ENCODE peak calls at places on chromosomes 16 and 17, in six cellular contexts. One of them, this sample, is unnamed.

GRCh38 chr17:79024901-79025737 is 1.1 kb downstream of the C1QTNF1 start:
- DNase-seq in PC-3: peak; percentile 54
- DNase-seq in PC-9: no peak
- DNase-seq in GM23248: peak; percentile 50
- DNase-seq in endothelial cell of umbilical vein: no peak
- DNase-seq in mesendoderm: no peak
- DNase-seq in this sample: no peak

GRCh38 chr17:64096037-64096436 is 33.9 kb downstream of the ERN1 start:
- DNase-seq in PC-3: no peak
- DNase-seq in PC-9: no peak
- DNase-seq in GM23248: no peak
- DNase-seq in endothelial cell of umbilical vein: no peak
- DNase-seq in mesendoderm: no peak
- DNase-seq in this sample: no peak

GRCh38 chr17:1473841-1474240 is 17.8 kb upstream of the CRK start:
- DNase-seq in PC-3: no peak
- DNase-seq in PC-9: no peak
- DNase-seq in GM23248: no peak
- DNase-seq in endothelial cell of umbilical vein: no peak
- DNase-seq in mesendoderm: no peak
- DNase-seq in this sample: no peak

GRCh38 chr16:48960830-48961229 is 320.8 kb downstream of the CBLN1 start:
- DNase-seq in PC-3: peak; percentile 36
- DNase-seq in PC-9: no peak
- DNase-seq in GM23248: no peak
- DNase-seq in endothelial cell of umbilical vein: no peak
- DNase-seq in mesendoderm: no peak
- DNase-seq in this sample: no peak

GRCh38 chr17:8384801-8385335 is 1.9 kb upstream of the RPL26 start:
- DNase-seq in PC-3: peak; percentile 73
- DNase-seq in PC-9: peak; percentile 78
- DNase-seq in GM23248: peak; percentile 91
- DNase-seq in endothelial cell of umbilical vein: peak; percentile 44
- DNase-seq in mesendoderm: peak; percentile 100
- DNase-seq in this sample: peak; percentile 54

GRCh38 chr17:55588446-55588845 is 77.2 kb upstream of the SMIM36 start:
- DNase-seq in PC-3: peak; percentile 19
- DNase-seq in PC-9: no peak
- DNase-seq in GM23248: peak; percentile 21
- DNase-seq in endothelial cell of umbilical vein: peak; percentile 26
- DNase-seq in mesendoderm: no peak
- DNase-seq in this sample: no peak

GRCh38 chr16:86363057-86363490 is 147.3 kb upstream of the FOXF1 start:
- DNase-seq in PC-3: peak; percentile 43
- DNase-seq in PC-9: no peak
- DNase-seq in GM23248: peak; percentile 92
- DNase-seq in endothelial cell of umbilical vein: no peak
- DNase-seq in mesendoderm: peak; percentile 62
- DNase-seq in this sample: no peak

GRCh38 chr17:67280279-67280678 is 35.3 kb upstream of the HELZ start:
- DNase-seq in PC-3: no peak
- DNase-seq in PC-9: no peak
- DNase-seq in GM23248: no peak
- DNase-seq in endothelial cell of umbilical vein: no peak
- DNase-seq in mesendoderm: no peak
- DNase-seq in this sample: no peak

GRCh38 chr17:81044428-81044763 is 9.4 kb downstream of the BAIAP2 start:
- DNase-seq in PC-3: no peak
- DNase-seq in PC-9: no peak
- DNase-seq in GM23248: no peak
- DNase-seq in endothelial cell of umbilical vein: no peak
- DNase-seq in mesendoderm: no peak
- DNase-seq in this sample: no peak

GRCh38 chr16:20901441-20902112 is 1.0 kb downstream of the LYRM1 start:
- DNase-seq in PC-3: peak; percentile 88
- DNase-seq in PC-9: peak; percentile 87
- DNase-seq in GM23248: peak; percentile 77
- DNase-seq in endothelial cell of umbilical vein: peak; percentile 72
- DNase-seq in mesendoderm: peak; percentile 80
- DNase-seq in this sample: no peak

GRCh38 chr17:19020016-19020415 is 15.5 kb upstream of the FAM83G start:
- DNase-seq in PC-3: no peak
- DNase-seq in PC-9: no peak
- DNase-seq in GM23248: no peak
- DNase-seq in endothelial cell of umbilical vein: no peak
- DNase-seq in mesendoderm: no peak
- DNase-seq in this sample: no peak

GRCh38 chr16:30748634-30749445 is 615 bp downstream of the PHKG2 start:
- DNase-seq in PC-3: peak; percentile 33
- DNase-seq in PC-9: peak; percentile 55
- DNase-seq in GM23248: peak; percentile 74
- DNase-seq in endothelial cell of umbilical vein: peak; percentile 21
- DNase-seq in mesendoderm: peak; percentile 73
- DNase-seq in this sample: no peak

GRCh38 chr16:1538804-1539520 is 5.5 kb downstream of the TMEM204 start:
- DNase-seq in PC-3: no peak
- DNase-seq in PC-9: no peak
- DNase-seq in GM23248: no peak
- DNase-seq in endothelial cell of umbilical vein: no peak
- DNase-seq in mesendoderm: peak; percentile 42
- DNase-seq in this sample: no peak

GRCh38 chr17:2354311-2354710 is 17.0 kb downstream of the SGSM2 start:
- DNase-seq in PC-3: no peak
- DNase-seq in PC-9: no peak
- DNase-seq in GM23248: no peak
- DNase-seq in endothelial cell of umbilical vein: no peak
- DNase-seq in mesendoderm: no peak
- DNase-seq in this sample: no peak

GRCh38 chr17:21524211-21524591 is 148.0 kb downstream of the KCNJ12 start:
- DNase-seq in PC-3: no peak
- DNase-seq in PC-9: no peak
- DNase-seq in GM23248: no peak
- DNase-seq in endothelial cell of umbilical vein: no peak
- DNase-seq in mesendoderm: no peak
- DNase-seq in this sample: no peak

GRCh38 chr16:6160303-6160702 is 1062.7 kb upstream of the EEF2KMT start:
- DNase-seq in PC-3: no peak
- DNase-seq in PC-9: no peak
- DNase-seq in GM23248: no peak
- DNase-seq in endothelial cell of umbilical vein: no peak
- DNase-seq in mesendoderm: no peak
- DNase-seq in this sample: no peak

GRCh38 chr17:65588194-65588808 is 26.9 kb upstream of the AXIN2 start:
- DNase-seq in PC-3: peak; percentile 49
- DNase-seq in PC-9: peak; percentile 57
- DNase-seq in GM23248: no peak
- DNase-seq in endothelial cell of umbilical vein: no peak
- DNase-seq in mesendoderm: peak; percentile 72
- DNase-seq in this sample: peak; percentile 68

GRCh38 chr17:15463363-15463762 is 4.1 kb downstream of the CDRT4 start:
- DNase-seq in PC-3: peak; percentile 75
- DNase-seq in PC-9: peak; percentile 33
- DNase-seq in GM23248: peak; percentile 78
- DNase-seq in endothelial cell of umbilical vein: peak; percentile 54
- DNase-seq in mesendoderm: peak; percentile 66
- DNase-seq in this sample: no peak

GRCh38 chr16:2054543-2055245 is 6.9 kb downstream of the TSC2 start:
- DNase-seq in PC-3: no peak
- DNase-seq in PC-9: no peak
- DNase-seq in GM23248: no peak
- DNase-seq in endothelial cell of umbilical vein: no peak
- DNase-seq in mesendoderm: no peak
- DNase-seq in this sample: no peak

GRCh38 chr16:31876955-31877828 is 3.6 kb downstream of the ZNF267 start:
- DNase-seq in PC-3: peak; percentile 80
- DNase-seq in PC-9: no peak
- DNase-seq in GM23248: peak; percentile 92
- DNase-seq in endothelial cell of umbilical vein: peak; percentile 83
- DNase-seq in mesendoderm: no peak
- DNase-seq in this sample: no peak

GRCh38 chr17:16428098-16428882 is 12.9 kb downstream of the TRPV2 start:
- DNase-seq in PC-3: peak; percentile 57
- DNase-seq in PC-9: no peak
- DNase-seq in GM23248: peak; percentile 76
- DNase-seq in endothelial cell of umbilical vein: peak; percentile 29
- DNase-seq in mesendoderm: peak; percentile 70
- DNase-seq in this sample: no peak

GRCh38 chr16:55116165-55116894 is 185.7 kb downstream of the IRX5 start:
- DNase-seq in PC-3: no peak
- DNase-seq in PC-9: no peak
- DNase-seq in GM23248: peak; percentile 94
- DNase-seq in endothelial cell of umbilical vein: no peak
- DNase-seq in mesendoderm: no peak
- DNase-seq in this sample: no peak

GRCh38 chr17:80281516-80281915 is 20.9 kb downstream of the RNF213 start:
- DNase-seq in PC-3: no peak
- DNase-seq in PC-9: no peak
- DNase-seq in GM23248: no peak
- DNase-seq in endothelial cell of umbilical vein: no peak
- DNase-seq in mesendoderm: no peak
- DNase-seq in this sample: no peak

GRCh38 chr16:5069854-5070253 is 1.8 kb upstream of the ALG1 start:
- DNase-seq in PC-3: no peak
- DNase-seq in PC-9: no peak
- DNase-seq in GM23248: no peak
- DNase-seq in endothelial cell of umbilical vein: no peak
- DNase-seq in mesendoderm: no peak
- DNase-seq in this sample: no peak
- H3K4me2 ChIP-seq in PC-3: no peak overlapping the region
- H3K4me2 ChIP-seq in PC-9: no peak overlapping the region
- H3K4me2 ChIP-seq in GM23248: no peak overlapping the region
- H3K4me2 ChIP-seq in endothelial cell of umbilical vein: no peak overlapping the region
- H3K4me2 ChIP-seq in mesendoderm: no peak overlapping the region
- H3K4me2 ChIP-seq in this sample: no peak overlapping the region

GRCh38 chr17:10072556-10072955 is 125.8 kb downstream of the GAS7 start:
- DNase-seq in PC-3: no peak
- DNase-seq in PC-9: no peak
- DNase-seq in GM23248: no peak
- DNase-seq in endothelial cell of umbilical vein: no peak
- DNase-seq in mesendoderm: no peak
- DNase-seq in this sample: no peak

GRCh38 chr17:10072086-10072485 is 126.3 kb downstream of the GAS7 start:
- DNase-seq in PC-3: no peak
- DNase-seq in PC-9: no peak
- DNase-seq in GM23248: no peak
- DNase-seq in endothelial cell of umbilical vein: no peak
- DNase-seq in mesendoderm: no peak
- DNase-seq in this sample: no peak

GRCh38 chr17:10070690-10071089 is 127.7 kb downstream of the GAS7 start:
- DNase-seq in PC-3: no peak
- DNase-seq in PC-9: no peak
- DNase-seq in GM23248: no peak
- DNase-seq in endothelial cell of umbilical vein: no peak
- DNase-seq in mesendoderm: no peak
- DNase-seq in this sample: no peak

GRCh38 chr17:10069301-10069700 is 129.1 kb downstream of the GAS7 start:
- DNase-seq in PC-3: no peak
- DNase-seq in PC-9: no peak
- DNase-seq in GM23248: peak; percentile 24
- DNase-seq in endothelial cell of umbilical vein: no peak
- DNase-seq in mesendoderm: no peak
- DNase-seq in this sample: no peak

GRCh38 chr17:10071141-10071540 is 127.3 kb downstream of the GAS7 start:
- DNase-seq in PC-3: no peak
- DNase-seq in PC-9: no peak
- DNase-seq in GM23248: peak; percentile 77
- DNase-seq in endothelial cell of umbilical vein: no peak
- DNase-seq in mesendoderm: no peak
- DNase-seq in this sample: no peak
- H3K4me2 ChIP-seq in PC-3: no peak overlapping the region
- H3K4me2 ChIP-seq in PC-9: no peak overlapping the region
- H3K4me2 ChIP-seq in GM23248: no peak overlapping the region
- H3K4me2 ChIP-seq in endothelial cell of umbilical vein: no peak overlapping the region
- H3K4me2 ChIP-seq in mesendoderm: no peak overlapping the region
- H3K4me2 ChIP-seq in this sample: no peak overlapping the region

DNA sequence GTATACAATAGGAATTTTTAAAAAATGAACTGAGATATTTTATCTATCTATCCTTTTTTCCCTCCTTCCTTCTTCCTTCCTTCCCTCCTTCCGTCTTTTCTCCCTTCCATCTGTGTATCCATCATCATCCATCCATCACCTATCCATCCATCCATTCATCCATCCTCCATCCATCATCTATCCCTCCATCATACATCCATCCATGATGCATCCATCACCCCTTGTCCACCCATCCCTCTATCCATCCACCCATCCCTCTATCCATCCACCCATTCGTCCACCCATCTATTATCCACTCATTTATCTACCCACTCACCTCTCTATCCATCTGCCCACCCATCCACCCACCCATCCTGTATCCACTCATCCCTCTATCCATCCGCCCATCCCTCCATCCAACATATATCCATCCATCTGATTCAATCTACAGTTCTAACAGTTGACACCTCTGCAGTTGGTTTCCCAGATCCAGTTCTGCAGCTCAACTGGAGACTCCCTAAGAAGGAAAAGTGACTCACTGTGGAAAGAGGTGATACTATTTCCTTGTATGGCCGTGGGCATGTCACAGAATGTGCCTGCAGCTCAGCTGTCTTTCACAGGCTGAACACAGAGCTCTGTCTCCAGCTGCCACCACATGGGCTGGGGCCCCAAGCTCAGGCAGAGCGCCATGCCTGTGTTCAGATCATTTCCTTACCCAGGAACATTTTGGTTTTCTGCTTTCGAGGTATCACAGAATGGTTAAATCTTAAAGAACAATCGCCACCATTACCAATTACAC is 130.8 kb downstream of the XYLT1 start:
- DNase-seq in PC-3: no peak
- DNase-seq in PC-9: no peak
- DNase-seq in GM23248: peak; percentile 69
- DNase-seq in endothelial cell of umbilical vein: no peak
- DNase-seq in mesendoderm: peak; percentile 59
- DNase-seq in this sample: no peak
- H3K4me2 ChIP-seq in PC-3: no peak overlapping the region
- H3K4me2 ChIP-seq in PC-9: no peak overlapping the region
- H3K4me2 ChIP-seq in GM23248: peak overlapping the region; percentile 18
- H3K4me2 ChIP-seq in endothelial cell of umbilical vein: no peak overlapping the region
- H3K4me2 ChIP-seq in mesendoderm: no peak overlapping the region
- H3K4me2 ChIP-seq in this sample: no peak overlapping the region

GRCh38 chr16:85361441-85362118 is 249.3 kb upstream of the CIBAR2 start:
- DNase-seq in PC-3: no peak
- DNase-seq in PC-9: no peak
- DNase-seq in GM23248: no peak
- DNase-seq in endothelial cell of umbilical vein: no peak
- DNase-seq in mesendoderm: no peak
- DNase-seq in this sample: no peak

GRCh38 chr16:85358704-85359146 is 246.5 kb upstream of the CIBAR2 start:
- DNase-seq in PC-3: no peak
- DNase-seq in PC-9: no peak
- DNase-seq in GM23248: no peak
- DNase-seq in endothelial cell of umbilical vein: no peak
- DNase-seq in mesendoderm: no peak
- DNase-seq in this sample: no peak

GRCh38 chr16:85359147-85359822 is 247.0 kb upstream of the CIBAR2 start:
- DNase-seq in PC-3: no peak
- DNase-seq in PC-9: no peak
- DNase-seq in GM23248: peak; percentile 37
- DNase-seq in endothelial cell of umbilical vein: no peak
- DNase-seq in mesendoderm: no peak
- DNase-seq in this sample: no peak

GRCh38 chr16:85362443-85362842 is 250.2 kb upstream of the CIBAR2 start:
- DNase-seq in PC-3: no peak
- DNase-seq in PC-9: no peak
- DNase-seq in GM23248: no peak
- DNase-seq in endothelial cell of umbilical vein: no peak
- DNase-seq in mesendoderm: no peak
- DNase-seq in this sample: no peak

GRCh38 chr16:85360323-85361277 is 248.3 kb upstream of the CIBAR2 start:
- DNase-seq in PC-3: no peak
- DNase-seq in PC-9: peak; percentile 70
- DNase-seq in GM23248: no peak
- DNase-seq in endothelial cell of umbilical vein: no peak
- DNase-seq in mesendoderm: no peak
- DNase-seq in this sample: no peak
- H3K4me2 ChIP-seq in PC-3: no peak overlapping the region
- H3K4me2 ChIP-seq in PC-9: no peak overlapping the region
- H3K4me2 ChIP-seq in GM23248: no peak overlapping the region
- H3K4me2 ChIP-seq in endothelial cell of umbilical vein: no peak overlapping the region
- H3K4me2 ChIP-seq in mesendoderm: no peak overlapping the region
- H3K4me2 ChIP-seq in this sample: no peak overlapping the region

This sample was measured in HCT116.